ENCODE peak calls at places on chromosome 19, in six cellular contexts. B is fibroblast of the aortic adventitia; Q is CD8-positive, alpha-beta T cell; W is HFF-Myc; H is breast epithelium; C is nephron progenitor cell. T is an unnamed sample.

GRCh38 chr19:11410682-11411081 is 8.4 kb downstream of the RGL3 start:
- DNase-seq in B (no peak), Q (no peak), H (no peak), C (no peak), W (no peak), T (peak; percentile 12)

GRCh38 chr19:35184884-35185283 is 30.3 kb downstream of the FXYD5 start:
- DNase-seq in C (no peak), Q (no peak), B (no peak), W (no peak), H (no peak), T (no peak)

GRCh38 chr19:46785054-46785979 is 3.1 kb downstream of the SLC1A5 start:
- DNase-seq in B (peak; percentile 56), H (no peak), Q (no peak), C (no peak), W (no peak), T (no peak)

GRCh38 chr19:9914001-9914314 is 22.4 kb downstream of the OLFM2 start:
- DNase-seq in C (no peak), W (no peak), B (no peak), Q (no peak), H (no peak), T (no peak)

GRCh38 chr19:53864308-53864836 is 3.3 kb upstream of the MYADM start:
- DNase-seq in W (no peak), C (no peak), Q (no peak), H (no peak), B (no peak), T (no peak)

GRCh38 chr19:51250786-51251452 is at the start of gene SIGLECL1:
- DNase-seq in W (no peak), C (no peak), Q (no peak), H (no peak), B (no peak), T (no peak)

GRCh38 chr19:29508181-29508580 is 17.6 kb upstream of the VSTM2B start:
- DNase-seq in H (no peak), W (no peak), Q (no peak), C (no peak), B (no peak), T (no peak)

GRCh38 chr19:45976180-45976579 is 2.5 kb upstream of the NOVA2 start:
- DNase-seq in H (no peak), C (no peak), Q (no peak), B (no peak), W (no peak), T (no peak)

GRCh38 chr19:3451451-3451866 is 28.9 kb downstream of the SMIM24 start:
- DNase-seq in B (no peak), C (no peak), W (no peak), Q (no peak), H (no peak), T (no peak)

GRCh38 chr19:30118221-30118620 is 176.2 kb downstream of the URI1 start:
- DNase-seq in C (no peak), H (no peak), B (no peak), W (no peak), Q (no peak), T (no peak)

GRCh38 chr19:52734340-52734892 is 428 bp downstream of the ZNF611 start:
- DNase-seq in W (no peak), B (peak; percentile 11), Q (no peak), C (peak; percentile 46), H (no peak), T (peak; percentile 6)

GRCh38 chr19:54729416-54730188 is 5.4 kb downstream of the KIR3DL3 start:
- DNase-seq in Q (no peak), H (no peak), W (no peak), C (no peak), B (no peak), T (no peak)

DNA sequence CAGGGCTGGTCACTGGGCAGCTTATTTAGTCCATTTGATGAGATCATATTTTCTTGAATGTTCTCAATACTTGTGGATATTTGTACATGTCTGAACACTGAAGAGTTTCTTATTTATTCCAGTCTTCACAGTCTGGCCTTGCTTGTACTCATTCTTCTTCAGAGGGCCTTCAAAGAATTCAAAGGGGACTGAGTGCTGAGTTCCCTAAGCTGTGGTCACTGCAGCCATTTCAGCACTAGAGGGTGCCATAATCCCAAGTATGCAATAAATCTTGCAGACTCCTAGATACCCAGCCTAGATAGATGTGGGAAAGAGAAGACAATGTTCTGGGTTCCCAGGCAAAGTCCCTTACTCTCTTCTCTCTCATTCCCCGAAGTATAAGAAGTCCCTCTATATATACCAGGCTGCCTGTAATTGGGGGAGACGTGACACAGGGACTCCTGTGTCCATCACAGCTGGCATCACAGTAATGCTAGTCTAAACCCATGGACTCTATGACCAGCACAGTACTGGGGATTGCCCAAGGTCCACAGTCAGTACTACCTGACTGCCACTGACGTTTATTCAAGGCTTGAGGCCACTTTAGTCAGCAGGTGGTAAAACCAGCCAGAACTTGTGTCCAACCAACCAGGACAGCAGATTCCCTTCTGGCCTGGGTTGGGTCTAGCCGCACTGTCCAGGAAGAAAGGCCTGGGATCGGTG is 8.9 kb upstream of the VN1R1 start:
- DNase-seq in C (no peak), Q (no peak), B (peak; percentile 30), H (no peak), W (no peak), T (no peak)
- TF ChIP-seq CTCF in C (no peak), Q (no peak), B (peak; percentile 31), H (no peak), W (peak; percentile 61), T (peak; percentile 27)

GRCh38 chr19:20565321-20566018 is at the start of gene ZNF737:
- DNase-seq in Q (peak; percentile 89), B (peak; percentile 93), W (peak; percentile 69), C (peak; percentile 85), H (peak; percentile 99), T (peak; percentile 96)
- TF ChIP-seq CTCF in Q (no peak), B (peak; percentile 56), W (peak; percentile 27), C (no peak), H (peak; percentile 35), T (peak; percentile 40)

GRCh38 chr19:8064866-8065486 is 12.4 kb downstream of the CCL25 start:
- DNase-seq in C (no peak), W (no peak), H (no peak), Q (no peak), B (no peak), T (no peak)

GRCh38 chr19:8074501-8074900 is 21.9 kb downstream of the CCL25 start:
- DNase-seq in H (no peak), B (no peak), Q (no peak), C (no peak), W (no peak), T (no peak)

GRCh38 chr19:8071912-8072311 is 19.4 kb downstream of the CCL25 start:
- DNase-seq in Q (no peak), H (no peak), C (no peak), W (no peak), B (no peak), T (no peak)

GRCh38 chr19:8065489-8066261 is 13.1 kb downstream of the CCL25 start:
- DNase-seq in B (no peak), Q (no peak), C (no peak), H (no peak), W (no peak), T (no peak)

GRCh38 chr19:8069116-8069973 is 16.8 kb downstream of the CCL25 start:
- DNase-seq in H (no peak), B (no peak), W (peak; percentile 7), Q (no peak), C (no peak), T (no peak)
- TF ChIP-seq CTCF in H (no peak), B (peak; percentile 56), W (peak; percentile 80), Q (peak; percentile 54), C (peak; percentile 54), T (peak; percentile 58)

DNA sequence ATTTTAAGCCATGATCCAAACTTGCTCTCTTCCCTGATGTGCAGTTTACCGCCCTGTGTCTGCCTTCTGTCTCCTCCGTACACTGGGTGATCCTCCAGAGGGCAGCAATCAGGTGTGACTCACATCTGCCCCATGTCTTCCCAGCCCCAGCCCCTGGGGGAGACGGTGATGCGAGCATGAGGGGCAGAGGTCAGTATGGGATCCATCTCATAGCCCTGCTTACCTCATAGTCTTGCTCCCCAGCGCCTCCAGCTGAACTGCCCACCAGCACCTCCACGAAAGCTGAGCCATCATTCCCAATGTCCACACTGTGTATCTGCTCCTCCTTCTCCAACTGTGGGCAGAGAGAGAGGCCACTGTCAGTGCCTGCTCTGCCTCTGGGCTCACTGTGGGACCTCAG is 14.6 kb downstream of the XRCC1 start:
- DNase-seq in C (no peak), B (no peak), W (no peak), H (no peak), Q (no peak), T (peak; percentile 12)
- TF ChIP-seq CTCF in C (no peak), B (no peak), W (peak; percentile 10), H (no peak), Q (no peak), T (peak; percentile 33)

DNA sequence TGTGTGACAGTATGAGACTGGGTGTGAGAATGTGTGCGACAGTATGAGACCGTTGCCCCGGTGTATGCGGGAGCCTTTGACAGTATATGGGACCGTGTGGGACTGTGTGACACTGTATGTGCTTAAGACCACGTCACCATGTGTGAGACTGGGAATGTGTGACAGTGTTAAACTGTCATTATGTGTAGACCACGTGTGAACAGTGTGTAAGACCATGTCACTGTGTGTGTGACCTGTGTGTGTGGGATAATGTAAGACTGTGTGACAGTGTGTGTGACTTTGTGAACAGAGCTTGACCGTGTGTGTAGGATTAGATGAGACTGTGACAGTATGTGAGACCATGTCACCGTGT is 549 bp downstream of the ZNF583 start:
- DNase-seq in B (no peak), W (no peak), Q (no peak), C (no peak), H (no peak), T (no peak)
- TF ChIP-seq CTCF in B (no peak), W (no peak), Q (no peak), C (no peak), H (no peak), T (no peak)

DNA sequence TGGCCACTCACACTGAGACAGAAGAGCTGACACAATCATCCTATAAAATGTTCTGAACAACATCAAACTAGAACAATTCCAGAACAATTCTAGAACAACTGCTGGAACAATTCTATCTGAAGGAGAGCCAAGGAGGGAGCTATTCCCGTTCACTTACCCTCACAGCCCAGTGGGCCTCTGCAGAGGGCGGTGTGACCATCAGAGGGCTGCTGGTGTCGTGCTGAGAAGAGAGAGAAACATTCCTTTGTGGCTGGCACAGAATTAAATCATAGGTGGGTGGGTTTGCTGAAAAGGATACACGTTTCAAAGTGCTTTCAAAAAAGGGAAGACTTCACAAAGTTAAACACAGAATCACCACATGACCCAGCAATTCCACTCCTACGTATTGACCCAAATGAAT is 35.0 kb downstream of the EPS15L1 start:
- DNase-seq in W (no peak), C (no peak), H (no peak), B (no peak), Q (no peak), T (no peak)
- TF ChIP-seq CTCF in W (no peak), C (no peak), H (no peak), B (no peak), Q (no peak), T (no peak)

DNA sequence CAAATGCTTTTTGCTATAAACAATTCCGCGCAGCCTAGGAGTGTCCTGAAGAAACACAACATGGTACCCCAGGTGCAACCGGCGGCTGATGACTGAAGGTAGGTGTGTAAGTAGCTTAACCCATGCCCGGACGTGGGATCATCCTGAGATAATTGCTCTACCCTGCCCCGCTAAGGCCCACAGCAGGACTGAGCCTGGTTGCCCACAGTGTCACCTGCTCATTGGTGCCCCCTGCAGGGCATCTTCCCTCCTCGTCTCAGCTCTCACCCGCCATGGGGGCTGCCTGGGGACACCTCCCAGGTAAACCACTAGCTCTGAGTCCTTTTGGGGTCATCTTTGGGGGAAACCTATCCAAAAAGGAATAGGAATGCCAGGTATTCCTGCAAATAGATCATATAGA is 22.3 kb downstream of the TMEM161A start:
- DNase-seq in H (no peak), C (peak; percentile 50), Q (peak; percentile 27), W (no peak), B (peak; percentile 8), T (no peak)
- TF ChIP-seq CTCF in H (no peak), C (peak; percentile 47), Q (peak; percentile 17), W (peak; percentile 59), B (peak; percentile 56), T (peak; percentile 55)

T was measured in astrocyte of the spinal cord.